ENCODE peak calls at places on chromosomes 12 and 14, in eight cellular contexts. F, Z, O, S, H, W, N and J are unnamed samples.

GRCh38 chr12:88393017-88393767 is 187.1 kb downstream of the KITLG start:
- DNase-seq in F (no peak), Z (no peak), O (no peak), S (peak; percentile 27), H (peak; percentile 35), W (peak; percentile 19), N (peak; percentile 55), J (peak; percentile 36)

GRCh38 chr14:85085981-85086380 is 444.0 kb upstream of the FLRT2 start:
- DNase-seq in F (no peak), Z (no peak), O (no peak), S (no peak), H (no peak), W (no peak), N (no peak), J (no peak)

GRCh38 chr14:30532264-30532663 is 26.7 kb upstream of the G2E3 start:
- DNase-seq in F (no peak), Z (no peak), O (no peak), S (no peak), H (no peak), W (no peak), N (no peak), J (no peak)

GRCh38 chr12:92717202-92717601 is 14.4 kb downstream of the PLEKHG7 start:
- DNase-seq in F (no peak), Z (no peak), O (no peak), S (peak; percentile 13), H (peak; percentile 38), W (no peak), N (peak; percentile 34), J (peak; percentile 9)

GRCh38 chr14:75539562-75540478 is 17.6 kb downstream of the BATF start:
- DNase-seq in F (no peak), Z (no peak), O (no peak), S (no peak), H (no peak), W (no peak), N (no peak), J (no peak)

GRCh38 chr14:64215274-64215673 is 78.9 kb downstream of the ESR2 start:
- DNase-seq in F (no peak), Z (no peak), O (no peak), S (no peak), H (no peak), W (no peak), N (no peak), J (no peak)

GRCh38 chr14:105710119-105711057 is 184.0 kb downstream of the TMEM121 start:
- DNase-seq in F (no peak), Z (no peak), O (no peak), S (no peak), H (no peak), W (no peak), N (no peak), J (peak; percentile 20)

GRCh38 chr14:94021416-94022157 is 4.6 kb upstream of the OTUB2 start:
- DNase-seq in F (no peak), Z (no peak), O (no peak), S (no peak), H (no peak), W (no peak), N (no peak), J (no peak)

GRCh38 chr12:25463005-25463404 is 90.1 kb downstream of the LMNTD1 start:
- DNase-seq in F (no peak), Z (no peak), O (no peak), S (no peak), H (no peak), W (no peak), N (no peak), J (no peak)

GRCh38 chr14:80926706-80927384 is 14.7 kb downstream of the CEP128 start:
- DNase-seq in F (no peak), Z (no peak), O (no peak), S (no peak), H (peak; percentile 90), W (no peak), N (no peak), J (no peak)

GRCh38 chr12:106769546-106769945 is 4.9 kb upstream of the RIC8B start:
- DNase-seq in F (no peak), Z (no peak), O (no peak), S (no peak), H (no peak), W (no peak), N (no peak), J (no peak)

GRCh38 chr14:23286904-23287479 is 1.1 kb upstream of the HOMEZ start:
- DNase-seq in F (no peak), Z (no peak), O (no peak), S (no peak), H (no peak), W (no peak), N (no peak), J (no peak)

GRCh38 chr12:112425582-112426382 is 7.0 kb downstream of the PTPN11 start:
- DNase-seq in F (no peak), Z (no peak), O (no peak), S (no peak), H (no peak), W (no peak), N (no peak), J (no peak)

GRCh38 chr12:3904999-3905398 is 31.8 kb upstream of the PARP11 start:
- DNase-seq in F (no peak), Z (no peak), O (no peak), S (no peak), H (no peak), W (no peak), N (no peak), J (no peak)
- H3K4me3 ChIP-seq in F (no peak overlapping the region), Z (no peak overlapping the region), O (no peak overlapping the region), S (no peak overlapping the region), H (no peak overlapping the region), W (no peak overlapping the region), N (no peak overlapping the region), J (no peak overlapping the region)

DNA sequence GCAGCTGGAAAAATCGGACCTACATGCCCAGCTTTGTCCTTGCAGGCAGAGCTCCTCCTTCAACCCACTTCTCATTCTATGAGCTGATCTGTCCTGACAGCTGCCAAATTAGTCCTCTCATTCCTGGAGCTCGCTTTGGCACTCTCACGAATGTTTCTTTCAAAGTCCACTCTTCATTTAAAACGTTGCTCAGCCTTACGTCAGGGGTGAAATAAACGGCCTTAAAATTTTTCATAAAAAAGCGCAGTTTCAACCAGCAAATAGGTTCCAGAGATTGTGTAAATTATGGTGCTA is 120.9 kb upstream of the HIF1A start:
- DNase-seq in F (no peak), Z (no peak), O (no peak), S (no peak), H (no peak), W (no peak), N (no peak), J (no peak)
- H3K4me1 ChIP-seq in F (no peaks in the 10 kb centered on the region), Z (peaks cover 1% of the 10 kb centered on the region), O (peaks cover 41% of the 10 kb centered on the region), S (peaks cover 11% of the 10 kb centered on the region), H (peaks cover 30% of the 10 kb centered on the region), W (peaks cover 11% of the 10 kb centered on the region), N (peaks cover 67% of the 10 kb centered on the region), J (peaks cover 34% of the 10 kb centered on the region)

DNA sequence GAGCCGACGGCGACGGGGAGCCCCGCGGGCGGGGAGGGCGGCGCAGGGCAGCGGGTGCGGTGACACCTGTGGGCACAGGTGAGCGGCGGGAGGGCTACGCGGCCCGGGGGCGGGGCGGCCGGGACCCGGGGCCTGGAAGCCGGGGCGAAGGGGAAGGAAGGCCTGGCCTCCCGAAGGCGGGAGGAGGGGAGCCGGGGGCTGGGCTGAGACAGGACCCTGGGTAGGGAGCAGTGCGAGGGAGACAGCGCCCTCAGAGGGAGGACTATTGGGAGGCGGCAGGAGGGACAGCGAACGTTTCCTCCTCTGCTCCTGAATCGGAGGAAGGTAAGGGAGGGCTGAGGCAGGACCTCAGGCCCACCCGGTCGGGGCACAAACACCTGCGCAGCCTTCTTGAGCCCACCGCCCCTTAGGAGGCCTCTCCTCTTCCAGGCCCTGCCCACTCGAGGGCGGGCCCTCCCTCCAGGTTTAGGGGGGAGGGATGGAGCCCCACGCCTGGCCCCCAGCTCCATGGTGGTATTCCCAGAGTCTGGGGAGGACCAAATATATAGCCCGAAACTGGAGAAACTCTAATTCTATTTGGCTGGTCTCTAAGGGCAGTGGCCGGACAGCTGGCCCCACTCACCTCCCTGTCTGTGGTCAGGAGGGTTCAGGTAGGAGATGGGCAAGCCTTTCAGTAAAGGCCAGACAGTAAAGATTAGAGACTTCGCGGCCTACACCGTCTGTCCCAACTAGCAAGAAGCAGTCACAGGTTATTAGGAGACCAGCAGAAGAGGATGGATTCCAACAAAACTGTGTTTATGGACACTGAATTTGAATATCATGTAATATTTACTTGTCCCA is 509 bp downstream of the PLEKHG6 start:
- DNase-seq in F (no peak), Z (no peak), O (no peak), S (no peak), H (no peak), W (peak; percentile 63), N (no peak), J (no peak)
- H2AFZ ChIP-seq in F (peak overlapping the region; percentile 72), Z (peak overlapping the region; percentile 38), O (peak overlapping the region; percentile 43), S (no peak overlapping the region), H (peak overlapping the region; percentile 56), W (peak overlapping the region; percentile 45), N (peak overlapping the region; percentile 78), J (no peak overlapping the region)

GRCh38 chr14:100103261-100104005 is 38.2 kb downstream of the EVL start:
- DNase-seq in F (no peak), Z (no peak), O (no peak), S (no peak), H (peak; percentile 13), W (no peak), N (no peak), J (no peak)
- H3K4me3 ChIP-seq in F (no peak overlapping the region), Z (no peak overlapping the region), O (no peak overlapping the region), S (no peak overlapping the region), H (no peak overlapping the region), W (no peak overlapping the region), N (no peak overlapping the region), J (no peak overlapping the region)

GRCh38 chr12:108930756-108931155 is 50.9 kb downstream of the DAO start:
- DNase-seq in F (no peak), Z (no peak), O (no peak), S (no peak), H (no peak), W (no peak), N (no peak), J (no peak)
- H3K4me1 ChIP-seq in F (no peaks in the 10 kb centered on the region), Z (peaks cover 25% of the 10 kb centered on the region), O (no peaks in the 10 kb centered on the region), S (no peaks in the 10 kb centered on the region), H (no peaks in the 10 kb centered on the region), W (peaks cover 5% of the 10 kb centered on the region), N (no peaks in the 10 kb centered on the region), J (peaks cover 31% of the 10 kb centered on the region)

GRCh38 chr12:49200882-49201594 is 12.2 kb upstream of the TUBA1A start:
- DNase-seq in F (no peak), Z (peak; percentile 17), O (no peak), S (peak; percentile 51), H (peak; percentile 89), W (peak; percentile 56), N (peak; percentile 84), J (peak; percentile 64)
- H2AFZ ChIP-seq in F (peak overlapping the region; percentile 54), Z (no peak overlapping the region), O (no peak overlapping the region), S (peak overlapping the region; percentile 89), H (no peak overlapping the region), W (no peak overlapping the region), N (no peak overlapping the region), J (peak overlapping the region; percentile 69)